ENCODE peak calls at places on chromosomes 5 and 9, in nine cellular contexts. O is A549, Z is ovary, P is K562, C is stomach, W is tibial nerve, U is cardiac muscle cell, Y is WTC11, B is osteocyte. H is an unnamed sample.

GRCh38 chr5:174617910-174618309 is 106.5 kb upstream of the MSX2 start:
- DNase-seq in O (no peak), Z (no peak), P (no peak), C (no peak), W (no peak), U (no peak), Y (no peak), B (no peak), H (no peak)

GRCh38 chr9:115109486-115109885 is 8.5 kb downstream of the TNC start:
- DNase-seq in O (no peak), Z (no peak), P (no peak), C (no peak), W (no peak), U (peak), Y (no peak), B (no peak), H (no peak)

GRCh38 chr9:92590386-92590785 is 54.6 kb upstream of the ECM2 start:
- DNase-seq in O (no peak), Z (peak), P (no peak), C (no peak), W (no peak), U (peak), Y (no peak), B (no peak), H (no peak)

GRCh38 chr5:143284002-143284401 is 119.5 kb downstream of the NR3C1 start:
- DNase-seq in O (no peak), Z (no peak), P (no peak), C (no peak), W (no peak), U (no peak), Y (no peak), B (no peak), H (no peak)

GRCh38 chr9:5762421-5762820 is 70.5 kb downstream of the ERMP1 start:
- DNase-seq in O (no peak), Z (no peak), P (no peak), C (no peak), W (no peak), U (no peak), Y (no peak), B (no peak), H (no peak)

GRCh38 chr5:67038817-67039603 is 157.6 kb downstream of the CD180 start:
- DNase-seq in O (no peak), Z (no peak), P (no peak), C (no peak), W (no peak), U (peak), Y (no peak), B (no peak), H (no peak)

GRCh38 chr5:138467711-138468132 is 2.4 kb downstream of the EGR1 start:
- DNase-seq in O (no peak), Z (no peak), P (no peak), C (peak), W (no peak), U (peak), Y (no peak), B (no peak), H (no peak)

GRCh38 chr5:175520321-175520720 is 42.0 kb downstream of the SFXN1 start:
- DNase-seq in O (no peak), Z (no peak), P (no peak), C (no peak), W (no peak), U (no peak), Y (no peak), B (no peak), H (no peak)

GRCh38 chr9:81861644-81862043 is 66.6 kb upstream of the SPATA31D4 start:
- DNase-seq in O (peak), Z (no peak), P (no peak), C (no peak), W (no peak), U (peak), Y (no peak), B (no peak), H (no peak)

GRCh38 chr9:34513567-34514214 is 9.1 kb downstream of the ENHO start:
- DNase-seq in O (no peak), Z (no peak), P (no peak), C (peak), W (no peak), U (peak), Y (peak), B (no peak), H (no peak)

GRCh38 chr5:150119421-150120061 is 33.2 kb upstream of the CSF1R start:
- DNase-seq in O (no peak), Z (peak), P (no peak), C (no peak), W (peak), U (no peak), Y (no peak), B (peak), H (no peak)

GRCh38 chr5:149611327-149611726 is 30.0 kb downstream of the ARHGEF37 start:
- DNase-seq in O (no peak), Z (peak), P (no peak), C (no peak), W (no peak), U (peak), Y (no peak), B (no peak), H (no peak)

GRCh38 chr9:92275541-92275940 is 18.0 kb downstream of the IARS1 start:
- DNase-seq in O (no peak), Z (no peak), P (no peak), C (no peak), W (no peak), U (no peak), Y (no peak), B (no peak), H (no peak)

GRCh38 chr9:20611751-20612287 is 10.5 kb downstream of the MLLT3 start:
- DNase-seq in O (peak), Z (no peak), P (no peak), C (no peak), W (no peak), U (peak), Y (no peak), B (no peak), H (no peak)

GRCh38 chr5:83718936-83719495 is 1.6 kb downstream of the HAPLN1 start:
- DNase-seq in O (no peak), Z (no peak), P (no peak), C (no peak), W (no peak), U (no peak), Y (no peak), B (no peak), H (no peak)

DNA sequence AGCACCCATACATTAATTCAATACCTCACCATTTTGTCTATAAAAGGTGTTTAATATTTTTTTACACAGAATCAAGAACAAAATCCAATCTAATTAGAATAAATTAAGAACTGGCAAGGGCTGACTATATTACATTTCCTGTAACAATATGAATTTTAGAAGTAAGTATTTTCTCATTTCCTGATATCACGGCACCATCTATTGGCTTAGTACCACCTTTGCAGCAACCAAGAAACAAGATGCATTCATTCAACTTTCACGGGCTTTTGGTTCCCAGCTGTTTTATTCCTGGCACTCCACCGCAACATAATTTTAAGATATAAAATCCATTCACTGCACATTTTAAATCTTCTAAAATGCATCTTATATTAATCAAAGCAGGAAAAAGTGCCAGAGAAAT is 20.6 kb downstream of the PSMB7 start:
- DNase-seq in O (no peak), Z (no peak), P (no peak), C (no peak), W (no peak), U (no peak), Y (no peak), B (no peak), H (no peak)
- TF ChIP-seq CTCF in O (peak), Z (no peak), P (peak), C (no peak), W (no peak), U (no peak), Y (no peak), B (peak), H (no peak)

GRCh38 chr9:135079676-135080075 is 7.8 kb upstream of the OLFM1 start:
- DNase-seq in O (no peak), Z (no peak), P (no peak), C (peak), W (no peak), U (no peak), Y (no peak), B (no peak), H (no peak)

GRCh38 chr9:135081731-135082130 is 5.7 kb upstream of the OLFM1 start:
- DNase-seq in O (no peak), Z (peak), P (no peak), C (no peak), W (no peak), U (no peak), Y (no peak), B (no peak), H (no peak)

GRCh38 chr9:135081264-135081660 is 6.2 kb upstream of the OLFM1 start:
- DNase-seq in O (no peak), Z (no peak), P (no peak), C (no peak), W (no peak), U (no peak), Y (no peak), B (no peak), H (no peak)

GRCh38 chr9:135079018-135079417 is 8.4 kb upstream of the OLFM1 start:
- DNase-seq in O (no peak), Z (no peak), P (no peak), C (peak), W (no peak), U (no peak), Y (no peak), B (peak), H (no peak)

DNA sequence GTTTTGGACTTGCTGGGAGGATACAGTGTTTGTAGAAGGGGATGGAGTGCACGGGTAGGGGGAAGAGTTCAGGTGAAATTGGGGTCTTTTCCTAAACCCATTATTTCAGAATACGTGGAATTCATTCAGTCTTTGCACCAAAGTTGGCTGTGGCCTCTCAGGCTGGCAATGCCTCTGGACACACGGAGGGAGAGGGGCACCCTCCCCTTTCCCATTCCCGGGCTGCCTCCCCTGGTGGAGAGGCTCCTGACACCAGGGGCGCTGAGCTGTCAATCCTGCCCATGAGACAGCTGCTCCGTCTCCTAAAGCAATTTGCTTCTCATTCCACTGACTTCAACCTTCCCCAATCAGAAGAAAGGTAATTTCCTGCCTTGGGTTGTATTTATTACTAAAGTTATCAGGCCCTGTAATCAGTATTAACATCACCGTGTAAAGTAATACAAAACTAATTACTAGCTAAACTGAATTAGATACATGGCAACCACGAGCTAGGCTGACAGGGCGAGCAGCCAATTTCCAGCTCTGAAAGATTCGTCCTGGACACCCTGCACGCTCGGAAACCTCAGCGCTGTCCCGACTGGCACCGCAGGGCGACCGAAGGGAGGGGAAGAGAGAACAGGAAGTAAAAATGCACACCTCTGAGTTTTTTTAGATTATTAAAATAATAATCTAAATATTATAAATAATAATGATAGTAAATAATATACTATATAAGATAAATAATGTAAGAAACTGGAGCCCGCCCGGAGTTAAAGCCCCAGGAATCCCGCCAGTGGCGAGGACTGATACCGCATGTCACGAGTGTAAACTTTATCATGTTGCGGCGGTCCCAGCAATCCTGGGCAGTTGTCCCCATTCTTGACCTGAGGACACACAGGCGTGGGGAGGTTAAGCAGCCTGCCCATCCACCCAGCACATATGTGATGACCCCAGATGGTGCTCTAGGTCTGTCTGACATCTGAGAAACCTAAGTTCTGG is 6.9 kb upstream of the OLFM1 start:
- DNase-seq in O (no peak), Z (no peak), P (no peak), C (no peak), W (no peak), U (no peak), Y (no peak), B (no peak), H (no peak)
- TF ChIP-seq CTCF in O (no peak), Z (no peak), P (no peak), C (no peak), W (no peak), U (no peak), Y (no peak), B (no peak), H (no peak)

GRCh38 chr9:80285325-80285724 is 713.6 kb downstream of the TLE4 start:
- DNase-seq in O (no peak), Z (no peak), P (no peak), C (no peak), W (no peak), U (peak), Y (peak), B (no peak), H (no peak)
- TF ChIP-seq CTCF in O (peak), Z (no peak), P (no peak), C (no peak), W (no peak), U (peak), Y (no peak), B (peak), H (peak)

GRCh38 chr5:109146611-109147010 is 263.2 kb downstream of the PJA2 start:
- DNase-seq in O (no peak), Z (no peak), P (no peak), C (no peak), W (no peak), U (no peak), Y (no peak), B (no peak), H (no peak)

GRCh38 chr5:109136906-109137305 is 272.9 kb downstream of the PJA2 start:
- DNase-seq in O (no peak), Z (no peak), P (no peak), C (no peak), W (no peak), U (no peak), Y (no peak), B (no peak), H (no peak)

GRCh38 chr5:109145139-109145538 is 264.6 kb downstream of the PJA2 start:
- DNase-seq in O (no peak), Z (no peak), P (no peak), C (no peak), W (no peak), U (no peak), Y (no peak), B (no peak), H (no peak)

GRCh38 chr5:109143001-109143400 is 266.8 kb downstream of the PJA2 start:
- DNase-seq in O (no peak), Z (no peak), P (no peak), C (no peak), W (no peak), U (no peak), Y (no peak), B (no peak), H (no peak)

DNA sequence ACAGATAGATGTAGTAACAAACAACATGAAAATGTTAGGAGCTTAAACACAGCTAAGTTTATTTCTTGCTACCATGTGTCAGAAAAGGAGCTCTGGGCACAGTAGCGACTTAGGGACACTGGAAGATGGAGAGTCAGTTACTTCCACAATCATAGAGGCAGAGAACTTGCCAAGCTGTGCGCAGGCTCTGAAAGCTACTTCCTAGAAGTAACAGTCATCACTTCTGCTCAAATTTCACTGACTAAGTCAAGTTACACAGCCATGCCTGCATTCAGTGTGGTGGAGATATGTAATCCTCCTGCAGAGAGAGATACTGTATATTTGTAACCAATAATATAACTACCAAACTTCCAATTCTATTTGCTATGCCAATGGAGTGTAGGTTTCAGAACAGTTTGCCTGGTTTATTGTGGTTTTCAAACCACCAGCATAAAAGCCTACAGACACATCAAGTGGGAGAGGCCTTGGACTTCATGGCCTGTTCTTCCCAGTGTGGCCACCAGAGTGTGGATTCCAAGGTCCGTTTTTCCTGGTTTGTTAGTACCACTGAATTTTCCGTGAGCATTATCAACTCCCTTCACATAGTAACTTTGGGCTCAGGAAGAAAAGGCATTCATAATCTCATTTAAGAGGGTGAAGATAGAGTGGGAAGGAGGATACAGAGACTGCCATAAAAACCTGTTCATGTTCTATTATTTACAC is 268.1 kb downstream of the PJA2 start:
- DNase-seq in O (no peak), Z (no peak), P (no peak), C (no peak), W (no peak), U (no peak), Y (peak), B (no peak), H (no peak)
- TF ChIP-seq CTCF in O (no peak), Z (no peak), P (peak), C (no peak), W (no peak), U (no peak), Y (no peak), B (no peak), H (no peak)